ENCODE peak calls at places on chromosomes 13 and 19, in ten cellular contexts. One of them, this sample, is unnamed.
A peak's percentile ranks its signal among the peaks of the same experiment; 100 is the strongest.

GRCh38 chr19:11420894-11421606 is 1.9 kb upstream of the RGL3 start:
- DNase-seq in brain microvascular endothelial cell: no peak
- DNase-seq in bronchial epithelial cell: no peak
- DNase-seq in hepatocyte: peak; percentile 28
- DNase-seq in fibroblast of pulmonary artery: no peak
- DNase-seq in foreskin fibroblast: no peak
- DNase-seq in neural progenitor cell: peak; percentile 65
- DNase-seq in H9: peak; percentile 79
- DNase-seq in MCF 10A: no peak
- DNase-seq in endodermal cell: peak; percentile 81
- DNase-seq in this sample: no peak

GRCh38 chr19:41548954-41549688 is 26.8 kb upstream of the CEACAM21 start:
- DNase-seq in brain microvascular endothelial cell: no peak
- DNase-seq in bronchial epithelial cell: no peak
- DNase-seq in hepatocyte: no peak
- DNase-seq in fibroblast of pulmonary artery: no peak
- DNase-seq in foreskin fibroblast: no peak
- DNase-seq in neural progenitor cell: peak; percentile 48
- DNase-seq in H9: no peak
- DNase-seq in MCF 10A: no peak
- DNase-seq in endodermal cell: peak; percentile 57
- DNase-seq in this sample: no peak

GRCh38 chr19:48968179-48968661 is 3.1 kb downstream of the FTL start:
- DNase-seq in brain microvascular endothelial cell: no peak
- DNase-seq in bronchial epithelial cell: no peak
- DNase-seq in hepatocyte: no peak
- DNase-seq in fibroblast of pulmonary artery: peak; percentile 76
- DNase-seq in foreskin fibroblast: no peak
- DNase-seq in neural progenitor cell: no peak
- DNase-seq in H9: no peak
- DNase-seq in MCF 10A: no peak
- DNase-seq in endodermal cell: no peak
- DNase-seq in this sample: no peak

GRCh38 chr19:55080915-55081772 is 5.5 kb downstream of the EPS8L1 start:
- DNase-seq in brain microvascular endothelial cell: peak; percentile 73
- DNase-seq in bronchial epithelial cell: peak; percentile 76
- DNase-seq in hepatocyte: peak; percentile 87
- DNase-seq in fibroblast of pulmonary artery: peak; percentile 70
- DNase-seq in foreskin fibroblast: peak; percentile 71
- DNase-seq in neural progenitor cell: peak; percentile 85
- DNase-seq in H9: peak; percentile 99
- DNase-seq in MCF 10A: no peak
- DNase-seq in endodermal cell: peak; percentile 100
- DNase-seq in this sample: no peak

GRCh38 chr13:114107686-114108081 is 24.7 kb downstream of the RASA3 start:
- DNase-seq in brain microvascular endothelial cell: peak; percentile 58
- DNase-seq in bronchial epithelial cell: no peak
- DNase-seq in hepatocyte: no peak
- DNase-seq in fibroblast of pulmonary artery: peak; percentile 72
- DNase-seq in foreskin fibroblast: peak; percentile 94
- DNase-seq in neural progenitor cell: no peak
- DNase-seq in H9: no peak
- DNase-seq in MCF 10A: no peak
- DNase-seq in endodermal cell: peak; percentile 39
- DNase-seq in this sample: peak; percentile 61

GRCh38 chr19:47564081-47564480 is 8.9 kb downstream of the ZNF541 start:
- DNase-seq in brain microvascular endothelial cell: no peak
- DNase-seq in bronchial epithelial cell: no peak
- DNase-seq in hepatocyte: peak; percentile 37
- DNase-seq in fibroblast of pulmonary artery: no peak
- DNase-seq in foreskin fibroblast: no peak
- DNase-seq in neural progenitor cell: no peak
- DNase-seq in H9: no peak
- DNase-seq in MCF 10A: no peak
- DNase-seq in endodermal cell: no peak
- DNase-seq in this sample: no peak

GRCh38 chr19:28641395-28641794 is 571.6 kb downstream of the UQCRFS1 start:
- DNase-seq in brain microvascular endothelial cell: no peak
- DNase-seq in bronchial epithelial cell: no peak
- DNase-seq in hepatocyte: no peak
- DNase-seq in fibroblast of pulmonary artery: no peak
- DNase-seq in foreskin fibroblast: no peak
- DNase-seq in neural progenitor cell: no peak
- DNase-seq in H9: no peak
- DNase-seq in MCF 10A: no peak
- DNase-seq in endodermal cell: no peak
- DNase-seq in this sample: no peak

GRCh38 chr13:31947506-31947905 is 84.1 kb upstream of the FRY start:
- DNase-seq in brain microvascular endothelial cell: no peak
- DNase-seq in bronchial epithelial cell: no peak
- DNase-seq in hepatocyte: no peak
- DNase-seq in fibroblast of pulmonary artery: no peak
- DNase-seq in foreskin fibroblast: no peak
- DNase-seq in neural progenitor cell: no peak
- DNase-seq in H9: no peak
- DNase-seq in MCF 10A: no peak
- DNase-seq in endodermal cell: no peak
- DNase-seq in this sample: no peak

GRCh38 chr19:7868671-7869452 is 5.3 kb downstream of the PRR36 start:
- DNase-seq in brain microvascular endothelial cell: no peak
- DNase-seq in bronchial epithelial cell: peak; percentile 52
- DNase-seq in hepatocyte: peak; percentile 93
- DNase-seq in fibroblast of pulmonary artery: peak; percentile 62
- DNase-seq in foreskin fibroblast: peak; percentile 65
- DNase-seq in neural progenitor cell: peak; percentile 91
- DNase-seq in H9: peak; percentile 93
- DNase-seq in MCF 10A: peak; percentile 91
- DNase-seq in endodermal cell: peak; percentile 97
- DNase-seq in this sample: no peak

GRCh38 chr13:113220141-113220598 is 10.8 kb downstream of the CUL4A start:
- DNase-seq in brain microvascular endothelial cell: no peak
- DNase-seq in bronchial epithelial cell: no peak
- DNase-seq in hepatocyte: peak; percentile 85
- DNase-seq in fibroblast of pulmonary artery: no peak
- DNase-seq in foreskin fibroblast: no peak
- DNase-seq in neural progenitor cell: no peak
- DNase-seq in H9: no peak
- DNase-seq in MCF 10A: no peak
- DNase-seq in endodermal cell: peak; percentile 42
- DNase-seq in this sample: no peak

GRCh38 chr13:110912651-110913051 is 2.2 kb downstream of the ANKRD10 start:
- DNase-seq in brain microvascular endothelial cell: peak; percentile 38
- DNase-seq in bronchial epithelial cell: peak; percentile 54
- DNase-seq in hepatocyte: peak; percentile 38
- DNase-seq in fibroblast of pulmonary artery: peak; percentile 87
- DNase-seq in foreskin fibroblast: peak; percentile 34
- DNase-seq in neural progenitor cell: peak; percentile 43
- DNase-seq in H9: no peak
- DNase-seq in MCF 10A: peak; percentile 48
- DNase-seq in endodermal cell: peak; percentile 55
- DNase-seq in this sample: no peak

GRCh38 chr19:32676186-32676894 is 692 bp downstream of the RGS9BP start:
- DNase-seq in brain microvascular endothelial cell: no peak
- DNase-seq in bronchial epithelial cell: no peak
- DNase-seq in hepatocyte: peak; percentile 61
- DNase-seq in fibroblast of pulmonary artery: no peak
- DNase-seq in foreskin fibroblast: no peak
- DNase-seq in neural progenitor cell: peak; percentile 63
- DNase-seq in H9: peak; percentile 50
- DNase-seq in MCF 10A: no peak
- DNase-seq in endodermal cell: peak; percentile 80
- DNase-seq in this sample: peak; percentile 92
- TF ChIP-seq CTCF in brain microvascular endothelial cell: no peak
- TF ChIP-seq CTCF in bronchial epithelial cell: no peak
- TF ChIP-seq CTCF in hepatocyte: peak; percentile 2
- TF ChIP-seq CTCF in fibroblast of pulmonary artery: no peak
- TF ChIP-seq CTCF in foreskin fibroblast: no peak
- TF ChIP-seq CTCF in neural progenitor cell: no peak
- TF ChIP-seq CTCF in H9: peak; percentile 18
- TF ChIP-seq CTCF in MCF 10A: no peak
- TF ChIP-seq CTCF in endodermal cell: peak; percentile 37
- TF ChIP-seq CTCF in this sample: peak; percentile 16

GRCh38 chr13:102197193-102197592 is 204.7 kb downstream of the FGF14 start:
- DNase-seq in brain microvascular endothelial cell: no peak
- DNase-seq in bronchial epithelial cell: peak; percentile 47
- DNase-seq in hepatocyte: no peak
- DNase-seq in fibroblast of pulmonary artery: no peak
- DNase-seq in foreskin fibroblast: peak; percentile 30
- DNase-seq in neural progenitor cell: peak; percentile 28
- DNase-seq in H9: peak; percentile 45
- DNase-seq in MCF 10A: peak; percentile 57
- DNase-seq in endodermal cell: peak; percentile 74
- DNase-seq in this sample: no peak
- TF ChIP-seq CTCF in brain microvascular endothelial cell: peak; percentile 54
- TF ChIP-seq CTCF in bronchial epithelial cell: peak; percentile 60
- TF ChIP-seq CTCF in hepatocyte: no peak
- TF ChIP-seq CTCF in fibroblast of pulmonary artery: no peak
- TF ChIP-seq CTCF in foreskin fibroblast: peak; percentile 14
- TF ChIP-seq CTCF in neural progenitor cell: peak; percentile 35
- TF ChIP-seq CTCF in H9: peak; percentile 68
- TF ChIP-seq CTCF in MCF 10A: peak; percentile 37
- TF ChIP-seq CTCF in endodermal cell: peak; percentile 78
- TF ChIP-seq CTCF in this sample: peak; percentile 51

GRCh38 chr13:49869514-49869913 is 66.6 kb downstream of the SPRYD7 start:
- DNase-seq in brain microvascular endothelial cell: peak; percentile 40
- DNase-seq in bronchial epithelial cell: peak; percentile 7
- DNase-seq in hepatocyte: peak; percentile 19
- DNase-seq in fibroblast of pulmonary artery: peak; percentile 53
- DNase-seq in foreskin fibroblast: peak; percentile 16
- DNase-seq in neural progenitor cell: peak; percentile 57
- DNase-seq in H9: peak; percentile 67
- DNase-seq in MCF 10A: no peak
- DNase-seq in endodermal cell: peak; percentile 83
- DNase-seq in this sample: no peak
- TF ChIP-seq CTCF in brain microvascular endothelial cell: peak; percentile 75
- TF ChIP-seq CTCF in bronchial epithelial cell: no peak
- TF ChIP-seq CTCF in hepatocyte: peak; percentile 21
- TF ChIP-seq CTCF in fibroblast of pulmonary artery: peak; percentile 52
- TF ChIP-seq CTCF in foreskin fibroblast: peak; percentile 49
- TF ChIP-seq CTCF in neural progenitor cell: peak; percentile 57
- TF ChIP-seq CTCF in H9: peak; percentile 73
- TF ChIP-seq CTCF in MCF 10A: no peak
- TF ChIP-seq CTCF in endodermal cell: peak; percentile 76
- TF ChIP-seq CTCF in this sample: peak; percentile 65

GRCh38 chr13:105762096-105762495 is 773.4 kb downstream of the EFNB2 start:
- DNase-seq in brain microvascular endothelial cell: no peak
- DNase-seq in bronchial epithelial cell: no peak
- DNase-seq in hepatocyte: no peak
- DNase-seq in fibroblast of pulmonary artery: no peak
- DNase-seq in foreskin fibroblast: no peak
- DNase-seq in neural progenitor cell: no peak
- DNase-seq in H9: no peak
- DNase-seq in MCF 10A: no peak
- DNase-seq in endodermal cell: no peak
- DNase-seq in this sample: no peak
- TF ChIP-seq CTCF in brain microvascular endothelial cell: no peak
- TF ChIP-seq CTCF in bronchial epithelial cell: no peak
- TF ChIP-seq CTCF in hepatocyte: no peak
- TF ChIP-seq CTCF in fibroblast of pulmonary artery: no peak
- TF ChIP-seq CTCF in foreskin fibroblast: no peak
- TF ChIP-seq CTCF in neural progenitor cell: no peak
- TF ChIP-seq CTCF in H9: no peak
- TF ChIP-seq CTCF in MCF 10A: no peak
- TF ChIP-seq CTCF in endodermal cell: no peak
- TF ChIP-seq CTCF in this sample: no peak

GRCh38 chr19:38044267-38045111 is 137.5 kb downstream of the SIPA1L3 start:
- DNase-seq in brain microvascular endothelial cell: peak; percentile 87
- DNase-seq in bronchial epithelial cell: peak; percentile 20
- DNase-seq in hepatocyte: no peak
- DNase-seq in fibroblast of pulmonary artery: peak; percentile 42
- DNase-seq in foreskin fibroblast: peak; percentile 29
- DNase-seq in neural progenitor cell: no peak
- DNase-seq in H9: no peak
- DNase-seq in MCF 10A: peak; percentile 9
- DNase-seq in endodermal cell: peak; percentile 74
- DNase-seq in this sample: no peak
- TF ChIP-seq CTCF in brain microvascular endothelial cell: peak; percentile 58
- TF ChIP-seq CTCF in bronchial epithelial cell: no peak
- TF ChIP-seq CTCF in hepatocyte: no peak
- TF ChIP-seq CTCF in fibroblast of pulmonary artery: peak; percentile 9
- TF ChIP-seq CTCF in foreskin fibroblast: peak; percentile 7
- TF ChIP-seq CTCF in neural progenitor cell: no peak
- TF ChIP-seq CTCF in H9: peak; percentile 28
- TF ChIP-seq CTCF in MCF 10A: no peak
- TF ChIP-seq CTCF in endodermal cell: no peak
- TF ChIP-seq CTCF in this sample: peak; percentile 60

This sample was measured in chondrocyte.